ENCODE peak calls at places on chromosome 18, in nine cellular contexts. V is upper lobe of right lung, S is prostate gland, E is adrenal gland, C is uterus, I is heart right ventricle, M is A549, Y is left ventricle myocardium inferior, X is IMR-90. B is an unnamed sample.

GRCh38 chr18:24446953-24447537 is 13.4 kb upstream of the HRH4 start:
- DNase-seq in V (no peak), S (no peak), E (no peak), C (no peak), I (no peak), M (no peak), Y (no peak), X (no peak), B (no peak)

GRCh38 chr18:6561029-6561861 is 146.5 kb upstream of the L3MBTL4 start:
- DNase-seq in V (peak; percentile 80), S (no peak), E (peak; percentile 62), C (peak; percentile 67), I (peak; percentile 37), M (no peak), Y (peak; percentile 57), X (peak; percentile 67), B (peak; percentile 26)

GRCh38 chr18:3595282-3596273 is 145.6 kb downstream of the TGIF1 start:
- DNase-seq in V (no peak), S (peak; percentile 53), E (peak; percentile 79), C (peak; percentile 44), I (no peak), M (no peak), Y (no peak), X (peak; percentile 98), B (peak; percentile 58)

GRCh38 chr18:11148655-11149440 is 521 bp downstream of the PIEZO2 start:
- DNase-seq in V (no peak), S (no peak), E (no peak), C (no peak), I (no peak), M (no peak), Y (no peak), X (no peak), B (no peak)

GRCh38 chr18:28113271-28114023 is 63.5 kb downstream of the CDH2 start:
- DNase-seq in V (no peak), S (no peak), E (no peak), C (no peak), I (no peak), M (no peak), Y (no peak), X (peak; percentile 28), B (no peak)

GRCh38 chr18:8754995-8755955 is 49.9 kb downstream of the MTCL1 start:
- DNase-seq in V (no peak), S (no peak), E (no peak), C (no peak), I (no peak), M (no peak), Y (no peak), X (peak; percentile 89), B (no peak)

GRCh38 chr18:56284319-56284718 is 354.1 kb downstream of the TXNL1 start:
- DNase-seq in V (no peak), S (no peak), E (no peak), C (no peak), I (no peak), M (no peak), Y (no peak), X (peak; percentile 56), B (no peak)

GRCh38 chr18:13161276-13161899 is 57.2 kb upstream of the LDLRAD4 start:
- DNase-seq in V (no peak), S (no peak), E (no peak), C (no peak), I (no peak), M (no peak), Y (no peak), X (no peak), B (no peak)

GRCh38 chr18:6109743-6110142 is 214.4 kb upstream of the TMEM200C start:
- DNase-seq in V (no peak), S (no peak), E (peak; percentile 88), C (no peak), I (no peak), M (no peak), Y (no peak), X (no peak), B (no peak)

GRCh38 chr18:78902795-78903435 is 76.7 kb upstream of the SALL3 start:
- DNase-seq in V (peak; percentile 40), S (no peak), E (no peak), C (no peak), I (no peak), M (no peak), Y (no peak), X (no peak), B (no peak)

GRCh38 chr18:78901923-78902794 is 77.5 kb upstream of the SALL3 start:
- DNase-seq in V (peak; percentile 27), S (no peak), E (no peak), C (no peak), I (no peak), M (no peak), Y (no peak), X (no peak), B (no peak)

GRCh38 chr18:78899241-78899640 is 80.4 kb upstream of the SALL3 start:
- DNase-seq in V (no peak), S (no peak), E (no peak), C (no peak), I (no peak), M (no peak), Y (no peak), X (no peak), B (no peak)

GRCh38 chr18:78903436-78904178 is 76.0 kb upstream of the SALL3 start:
- DNase-seq in V (peak; percentile 21), S (no peak), E (no peak), C (no peak), I (no peak), M (no peak), Y (no peak), X (no peak), B (no peak)

DNA sequence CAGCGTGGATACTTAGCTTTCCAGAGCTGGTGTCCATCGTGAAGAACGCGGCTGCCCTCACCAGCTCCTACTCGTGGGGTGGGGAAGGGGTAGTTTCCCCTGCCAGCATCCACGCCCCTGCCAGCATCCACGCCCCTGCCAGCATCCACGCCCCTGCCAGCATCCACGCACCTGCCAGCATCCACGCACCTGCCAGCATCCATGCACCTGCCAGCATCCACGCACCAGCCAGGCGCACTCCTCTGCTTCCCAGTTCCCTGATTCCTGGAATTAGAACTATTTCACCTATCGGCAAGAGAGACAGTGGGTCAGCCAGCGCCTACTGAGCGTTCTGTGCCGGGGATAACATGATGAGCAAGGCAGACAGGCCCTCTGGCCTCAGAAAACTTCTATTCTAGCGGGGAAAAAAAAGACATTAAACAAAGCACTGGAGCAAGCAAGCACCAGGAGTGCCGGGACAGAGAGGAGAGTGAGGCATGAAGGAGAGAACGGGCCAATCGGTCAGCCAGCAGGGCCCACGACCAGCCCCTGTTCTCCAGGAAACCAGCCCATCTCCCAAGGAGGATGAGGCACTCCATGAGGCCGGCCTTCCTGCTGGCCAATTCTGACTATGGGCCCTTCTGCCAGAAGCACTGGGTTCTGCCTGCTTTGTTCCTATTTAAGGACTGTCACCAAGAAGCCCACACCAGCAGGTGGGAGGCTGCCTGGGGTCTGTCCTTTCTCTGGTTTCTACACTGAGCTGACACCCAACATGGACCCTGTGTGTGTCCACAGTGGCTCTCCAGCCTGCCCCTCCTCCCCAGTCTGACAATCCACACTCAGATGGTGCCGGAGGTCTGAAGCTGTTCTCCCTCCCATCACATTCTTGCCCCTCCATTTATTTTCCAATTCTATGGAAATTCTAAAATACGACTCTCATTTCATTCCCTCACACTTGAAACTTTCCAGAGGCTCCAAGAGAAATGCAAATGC is 78.4 kb upstream of the SALL3 start:
- DNase-seq in V (no peak), S (no peak), E (no peak), C (no peak), I (no peak), M (no peak), Y (no peak), X (no peak), B (no peak)
- TF ChIP-seq CTCF in V (no peak), S (no peak), E (no peak), C (no peak), I (no peak), M (no peak), Y (no peak), X (no peak), B (no peak)

DNA sequence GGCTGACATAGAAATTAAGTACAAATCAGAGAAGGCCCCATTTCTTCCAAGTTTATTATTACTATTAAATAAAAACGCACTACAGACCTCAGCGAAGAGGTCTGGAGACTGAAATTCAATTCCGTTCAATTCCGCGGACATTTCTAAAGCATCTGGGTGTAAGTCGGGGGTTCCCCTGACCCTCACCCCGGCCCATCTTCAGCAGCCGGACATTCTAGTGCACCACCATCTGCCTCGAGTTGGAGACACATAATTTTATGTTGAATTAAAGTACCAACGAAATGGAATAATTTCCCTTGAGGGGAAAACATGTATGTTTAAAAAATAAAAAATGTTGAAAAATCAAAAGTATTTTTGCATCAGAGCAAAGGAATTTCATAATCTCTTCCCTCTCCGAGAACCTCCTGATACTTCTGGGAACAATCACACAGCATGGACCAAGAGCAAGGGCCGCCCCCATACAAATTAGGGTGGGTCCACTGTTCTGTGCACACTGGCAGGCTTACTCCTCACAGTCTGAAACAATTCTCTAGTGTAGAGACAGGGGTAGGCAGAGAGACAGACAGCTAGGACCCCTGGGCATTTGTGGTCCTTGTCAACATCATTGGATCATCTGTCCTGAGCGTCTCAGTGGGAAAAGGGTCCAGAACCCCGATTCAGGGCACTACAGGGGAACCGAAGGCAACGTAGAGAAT is 29.3 kb downstream of the MBP start:
- DNase-seq in V (no peak), S (no peak), E (no peak), C (no peak), I (no peak), M (no peak), Y (no peak), X (peak; percentile 60), B (no peak)
- H3K4me1 ChIP-seq in V (peaks cover 87% of the 10 kb centered on the region), S (no peaks in the 10 kb centered on the region), E (peaks cover 20% of the 10 kb centered on the region), C (peaks cover 16% of the 10 kb centered on the region), I (peaks cover 44% of the 10 kb centered on the region), M (peaks cover 66% of the 10 kb centered on the region), Y (peaks cover 94% of the 10 kb centered on the region), X (peaks cover 44% of the 10 kb centered on the region), B (peaks cover 13% of the 10 kb centered on the region)

GRCh38 chr18:78580835-78581339 is 398.7 kb upstream of the SALL3 start:
- DNase-seq in V (no peak), S (no peak), E (no peak), C (no peak), I (no peak), M (no peak), Y (no peak), X (no peak), B (no peak)
- TF ChIP-seq CTCF in V (peak; percentile 12), S (no peak), E (no peak), C (no peak), I (no peak), M (no peak), Y (no peak), X (no peak), B (no peak)

GRCh38 chr18:74947417-74947816 is 261.5 kb downstream of the PTGR3 start:
- DNase-seq in V (no peak), S (no peak), E (no peak), C (no peak), I (no peak), M (no peak), Y (no peak), X (no peak), B (no peak)

GRCh38 chr18:74946646-74947045 is 262.3 kb downstream of the PTGR3 start:
- DNase-seq in V (no peak), S (no peak), E (no peak), C (no peak), I (no peak), M (no peak), Y (no peak), X (peak; percentile 52), B (no peak)

GRCh38 chr18:74945774-74946545 is 263.0 kb downstream of the PTGR3 start:
- DNase-seq in V (no peak), S (no peak), E (no peak), C (no peak), I (no peak), M (no peak), Y (no peak), X (peak; percentile 62), B (no peak)

GRCh38 chr18:74949611-74950010 is 259.3 kb downstream of the PTGR3 start:
- DNase-seq in V (no peak), S (no peak), E (no peak), C (no peak), I (no peak), M (no peak), Y (no peak), X (no peak), B (no peak)

GRCh38 chr18:74947875-74948274 is 261.1 kb downstream of the PTGR3 start:
- DNase-seq in V (no peak), S (no peak), E (no peak), C (no peak), I (no peak), M (no peak), Y (no peak), X (no peak), B (no peak)
- H3K4me1 ChIP-seq in V (peaks cover 25% of the 10 kb centered on the region), S (no peaks in the 10 kb centered on the region), E (no peaks in the 10 kb centered on the region), C (no peaks in the 10 kb centered on the region), I (no peaks in the 10 kb centered on the region), M (peaks cover 47% of the 10 kb centered on the region), Y (peaks cover 24% of the 10 kb centered on the region), X (peaks cover 10% of the 10 kb centered on the region), B (peaks cover 9% of the 10 kb centered on the region)